ENCODE peak calls at places on chromosomes 2 and 18, in eight cellular contexts. I is GM23338; E is left lung; V is CD8-positive, alpha-beta T cell; T is heart left ventricle; K is naive thymus-derived CD4-positive, alpha-beta T cell; O is tibial nerve; J is colonic mucosa. C is an unnamed sample.

GRCh38 chr2:210421916-210422315 is 54.6 kb downstream of the LANCL1 start:
- DNase-seq in I (no peak), E (no peak), V (no peak), T (no peak), K (no peak), O (no peak), J (no peak), C (no peak)

GRCh38 chr2:203656522-203657287 is 49.7 kb upstream of the CD28 start:
- DNase-seq in I (peak), E (peak), V (no peak), T (peak), K (no peak), O (peak), J (peak), C (peak)

GRCh38 chr2:11121099-11121822 is 34.0 kb upstream of the SLC66A3 start:
- DNase-seq in I (peak), E (no peak), V (no peak), T (no peak), K (no peak), O (no peak), J (no peak), C (no peak)

GRCh38 chr2:164538250-164538866 is 82.9 kb downstream of the GRB14 start:
- DNase-seq in I (peak), E (no peak), V (no peak), T (no peak), K (no peak), O (no peak), J (no peak), C (peak)

GRCh38 chr2:159941729-159942128 is 120.7 kb downstream of the PLA2R1 start:
- DNase-seq in I (no peak), E (no peak), V (no peak), T (no peak), K (no peak), O (no peak), J (no peak), C (no peak)

GRCh38 chr2:51706220-51706619 is 674.3 kb upstream of the NRXN1 start:
- DNase-seq in I (no peak), E (no peak), V (no peak), T (no peak), K (no peak), O (no peak), J (no peak), C (no peak)

GRCh38 chr18:42141439-42141838 is 186.4 kb downstream of the PIK3C3 start:
- DNase-seq in I (peak), E (no peak), V (no peak), T (no peak), K (no peak), O (no peak), J (no peak), C (no peak)

GRCh38 chr2:45610281-45611019 is 617 bp downstream of the SRBD1 start:
- DNase-seq in I (peak), E (peak), V (no peak), T (peak), K (peak), O (peak), J (peak), C (peak)

GRCh38 chr2:171407030-171407707 is 26.6 kb downstream of the METTL8 start:
- DNase-seq in I (no peak), E (no peak), V (no peak), T (no peak), K (no peak), O (no peak), J (no peak), C (no peak)

GRCh38 chr2:132936261-132936660 is 266.3 kb upstream of the LYPD1 start:
- DNase-seq in I (no peak), E (no peak), V (no peak), T (no peak), K (no peak), O (no peak), J (no peak), C (no peak)

GRCh38 chr18:75065251-75066000 is 143.5 kb downstream of the PTGR3 start:
- DNase-seq in I (no peak), E (no peak), V (no peak), T (no peak), K (no peak), O (no peak), J (no peak), C (no peak)

GRCh38 chr2:105647731-105648130 is 97.0 kb upstream of the NCK2 start:
- DNase-seq in I (no peak), E (no peak), V (no peak), T (no peak), K (no peak), O (no peak), J (no peak), C (no peak)

GRCh38 chr2:128782411-128783192 is 463.9 kb upstream of the HS6ST1 start:
- DNase-seq in I (no peak), E (no peak), V (no peak), T (no peak), K (no peak), O (no peak), J (peak), C (no peak)

GRCh38 chr2:143955416-143956075 is 564.4 kb downstream of the ZEB2 start:
- DNase-seq in I (no peak), E (no peak), V (no peak), T (no peak), K (no peak), O (no peak), J (no peak), C (no peak)

GRCh38 chr2:164812378-164812777 is 29.2 kb downstream of the COBLL1 start:
- DNase-seq in I (no peak), E (no peak), V (no peak), T (no peak), K (no peak), O (no peak), J (no peak), C (no peak)

GRCh38 chr2:240585681-240586197 is 795 bp upstream of the CAPN10 start:
- DNase-seq in I (no peak), E (no peak), V (no peak), T (peak), K (no peak), O (no peak), J (no peak), C (no peak)

GRCh38 chr2:137367361-137367760 is 596.9 kb upstream of the HNMT start:
- DNase-seq in I (no peak), E (no peak), V (no peak), T (no peak), K (no peak), O (no peak), J (no peak), C (no peak)

GRCh38 chr2:186445506-186445905 is 40.6 kb upstream of the ZC3H15 start:
- DNase-seq in I (no peak), E (no peak), V (no peak), T (no peak), K (no peak), O (no peak), J (no peak), C (no peak)

GRCh38 chr2:169526451-169526850 is 16.9 kb downstream of the KLHL41 start:
- DNase-seq in I (no peak), E (no peak), V (no peak), T (no peak), K (no peak), O (no peak), J (no peak), C (no peak)

GRCh38 chr18:21799706-21800105 is 59.1 kb downstream of the MIB1 start:
- DNase-seq in I (no peak), E (no peak), V (no peak), T (no peak), K (no peak), O (no peak), J (no peak), C (no peak)

GRCh38 chr2:73028841-73029240 is 42.7 kb downstream of the SFXN5 start:
- DNase-seq in I (no peak), E (no peak), V (no peak), T (no peak), K (no peak), O (no peak), J (no peak), C (no peak)

GRCh38 chr2:10471046-10471571 is 23.0 kb upstream of the ODC1 start:
- DNase-seq in I (peak), E (peak), V (no peak), T (no peak), K (no peak), O (no peak), J (no peak), C (no peak)

GRCh38 chr2:14937336-14937735 is 304.8 kb downstream of the LRATD1 start:
- DNase-seq in I (no peak), E (no peak), V (no peak), T (no peak), K (no peak), O (no peak), J (no peak), C (no peak)

GRCh38 chr2:169438476-169438875 is 40.8 kb upstream of the BBS5 start:
- DNase-seq in I (no peak), E (no peak), V (no peak), T (no peak), K (no peak), O (no peak), J (no peak), C (no peak)

GRCh38 chr2:231318436-231318835 is 77.1 kb upstream of the B3GNT7 start:
- DNase-seq in I (no peak), E (peak), V (no peak), T (peak), K (no peak), O (no peak), J (no peak), C (no peak)

GRCh38 chr2:235493775-235494715 is at the start of gene AGAP1:
- DNase-seq in I (peak), E (peak), V (no peak), T (peak), K (peak), O (peak), J (peak), C (peak)

GRCh38 chr2:225429718-225430117 is 30.2 kb downstream of the NYAP2 start:
- DNase-seq in I (peak), E (no peak), V (no peak), T (no peak), K (no peak), O (no peak), J (no peak), C (peak)

GRCh38 chr18:355678-356077 is 87.8 kb upstream of the THOC1 start:
- DNase-seq in I (no peak), E (no peak), V (no peak), T (no peak), K (no peak), O (no peak), J (no peak), C (no peak)

GRCh38 chr18:354456-354855 is 86.6 kb upstream of the THOC1 start:
- DNase-seq in I (no peak), E (no peak), V (no peak), T (no peak), K (no peak), O (no peak), J (no peak), C (no peak)

GRCh38 chr18:354003-354402 is 86.2 kb upstream of the THOC1 start:
- DNase-seq in I (no peak), E (no peak), V (no peak), T (no peak), K (no peak), O (no peak), J (no peak), C (no peak)

GRCh38 chr18:360676-361075 is 92.8 kb upstream of the THOC1 start:
- DNase-seq in I (no peak), E (no peak), V (no peak), T (no peak), K (no peak), O (no peak), J (no peak), C (no peak)

GRCh38 chr18:356763-357162 is 88.9 kb upstream of the THOC1 start:
- DNase-seq in I (no peak), E (no peak), V (no peak), T (no peak), K (no peak), O (no peak), J (no peak), C (no peak)
- H3K27ac ChIP-seq in I (no peak), E (no peak), V (no peak), T (no peak), K (no peak), O (no peak), J (no peak), C (no peak)

DNA sequence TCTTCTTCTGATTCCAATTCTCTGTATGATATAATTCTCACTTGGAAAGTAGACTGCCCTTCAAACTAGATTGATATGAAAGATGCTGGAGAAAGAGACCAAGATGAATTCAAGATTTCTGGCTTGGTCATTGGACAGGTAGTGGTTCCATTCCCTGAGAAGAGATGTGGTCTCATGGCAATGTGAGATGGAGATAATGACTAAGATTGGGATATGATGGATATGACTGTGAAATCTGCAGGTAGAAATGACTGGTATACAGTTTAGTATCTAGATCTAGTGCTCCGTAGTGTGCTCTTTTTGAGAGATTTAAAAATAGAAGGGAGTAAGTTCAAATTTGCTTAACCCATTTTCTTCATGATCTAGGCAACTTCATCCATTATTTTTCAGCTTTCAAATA is 425.4 kb upstream of the TRIB2 start:
- DNase-seq in I (no peak), E (no peak), V (no peak), T (no peak), K (no peak), O (no peak), J (no peak), C (no peak)
- H3K27ac ChIP-seq in I (no peak), E (no peak), V (no peak), T (no peak), K (no peak), O (no peak), J (no peak), C (no peak)

DNA sequence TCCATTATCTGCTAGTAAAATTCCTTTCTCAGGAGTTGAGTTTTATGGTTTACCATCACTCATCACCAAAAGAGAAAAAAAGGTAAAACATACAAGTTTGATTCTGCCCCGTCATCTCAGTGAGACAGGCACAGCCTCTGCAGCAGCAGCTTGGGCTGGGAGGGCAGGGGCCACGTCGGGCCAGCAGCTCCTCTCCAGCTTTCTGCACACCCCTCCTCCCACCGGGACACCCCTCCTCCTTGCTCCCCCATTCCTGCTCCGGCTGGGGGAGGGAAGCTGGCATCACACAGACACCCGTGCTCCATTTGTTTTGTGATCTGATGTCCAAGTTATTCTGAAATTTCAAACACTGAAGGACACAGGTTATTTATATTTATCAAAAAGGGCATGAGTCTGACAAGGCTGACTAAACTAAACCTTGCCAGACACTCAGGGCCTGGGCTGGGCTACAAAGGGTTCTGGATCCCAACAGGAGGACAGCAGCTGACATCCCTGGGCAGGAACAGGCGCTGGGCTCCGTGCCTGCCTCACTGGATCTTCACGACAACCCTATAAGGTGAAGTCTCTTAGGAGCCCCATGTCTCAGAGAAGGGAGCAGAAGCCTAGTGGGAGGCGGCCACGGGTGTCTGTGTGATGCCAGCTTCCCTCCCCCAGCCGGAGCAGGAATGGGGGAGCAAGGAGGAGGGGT is 71.4 kb downstream of the HDAC4 start:
- DNase-seq in I (no peak), E (no peak), V (no peak), T (peak), K (no peak), O (no peak), J (no peak), C (no peak)
- H3K27ac ChIP-seq in I (peak), E (no peak), V (no peak), T (peak), K (no peak), O (peak), J (peak), C (peak)

DNA sequence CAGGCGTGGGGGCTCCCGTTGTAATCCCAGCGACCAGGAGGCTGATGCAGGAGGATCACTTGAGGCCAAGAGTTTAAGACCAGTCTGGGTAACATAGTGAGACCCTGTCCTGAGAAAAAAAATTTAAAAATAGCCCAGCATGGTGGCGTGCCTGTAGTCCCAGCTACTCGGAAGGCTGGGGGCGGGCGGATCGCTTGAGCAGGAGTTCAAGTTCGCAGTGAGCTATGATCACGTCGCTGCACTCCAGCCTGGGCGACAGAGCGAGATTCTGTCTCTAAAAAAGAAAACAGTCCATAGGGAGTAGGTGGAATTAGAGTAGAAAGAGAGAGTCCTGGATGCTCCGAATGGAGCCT is 325 bp upstream of the TTLL4 start:
- DNase-seq in I (no peak), E (no peak), V (no peak), T (no peak), K (no peak), O (no peak), J (no peak), C (no peak)
- H3K27ac ChIP-seq in I (no peak), E (peak), V (no peak), T (peak), K (no peak), O (peak), J (peak), C (peak)